ENCODE peak calls at places on chromosomes 7 and 10, in eight cellular contexts. S is left ventricle myocardium inferior, C is NCI-H2081, T is hepatic stellate cell, N is A673, L is psoas muscle, M is activated gamma-delta T cell, K is IMR-90. U is an unnamed sample.

GRCh38 chr10:58280485-58280884 is 11.5 kb downstream of the CISD1 start:
- DNase-seq in S (no peak), C (no peak), T (no peak), N (no peak), L (no peak), M (no peak), K (peak; percentile 23), U (no peak)

GRCh38 chr7:33300131-33300530 is 170.8 kb downstream of the BBS9 start:
- DNase-seq in S (no peak), C (no peak), T (no peak), N (no peak), L (no peak), M (no peak), K (no peak), U (no peak)

GRCh38 chr10:119078422-119079179 is 2.0 kb downstream of the EIF3A start:
- DNase-seq in S (no peak), C (no peak), T (no peak), N (no peak), L (no peak), M (no peak), K (no peak), U (no peak)

GRCh38 chr7:73556208-73557107 is 1.0 kb downstream of the BCL7B start:
- DNase-seq in S (no peak), C (no peak), T (no peak), N (no peak), L (no peak), M (no peak), K (peak; percentile 20), U (no peak)

GRCh38 chr10:80544316-80544953 is 6.7 kb downstream of the SH2D4B start:
- DNase-seq in S (no peak), C (no peak), T (no peak), N (no peak), L (no peak), M (no peak), K (no peak), U (no peak)

GRCh38 chr10:34364253-34365037 is 450.7 kb downstream of the PARD3 start:
- DNase-seq in S (no peak), C (no peak), T (no peak), N (no peak), L (no peak), M (no peak), K (no peak), U (no peak)

GRCh38 chr10:114323023-114323422 is 81.3 kb downstream of the AFAP1L2 start:
- DNase-seq in S (no peak), C (no peak), T (no peak), N (no peak), L (no peak), M (no peak), K (no peak), U (no peak)

GRCh38 chr7:158766570-158767281 is 62.1 kb upstream of the NCAPG2 start:
- DNase-seq in S (no peak), C (no peak), T (no peak), N (no peak), L (no peak), M (no peak), K (no peak), U (no peak)

GRCh38 chr7:96093435-96093834 is 228.5 kb downstream of the SLC25A13 start:
- DNase-seq in S (no peak), C (no peak), T (peak; percentile 17), N (no peak), L (no peak), M (no peak), K (peak; percentile 91), U (no peak)

GRCh38 chr10:126060232-126060935 is 164.0 kb downstream of the FANK1 start:
- DNase-seq in S (peak; percentile 31), C (no peak), T (peak; percentile 81), N (peak; percentile 23), L (peak; percentile 72), M (no peak), K (peak; percentile 79), U (no peak)

GRCh38 chr7:74499835-74500388 is 46.2 kb downstream of the GTF2IRD1 start:
- DNase-seq in S (no peak), C (no peak), T (no peak), N (no peak), L (no peak), M (no peak), K (no peak), U (peak; percentile 22)

GRCh38 chr10:68218786-68219185 is 13.1 kb downstream of the ATOH7 start:
- DNase-seq in S (no peak), C (no peak), T (no peak), N (no peak), L (no peak), M (no peak), K (no peak), U (no peak)

GRCh38 chr10:129767751-129768150 is 196.3 kb downstream of the EBF3 start:
- DNase-seq in S (no peak), C (no peak), T (no peak), N (no peak), L (no peak), M (no peak), K (no peak), U (no peak)

GRCh38 chr10:104099274-104099673 is 13.6 kb upstream of the COL17A1 start:
- DNase-seq in S (no peak), C (no peak), T (no peak), N (no peak), L (no peak), M (no peak), K (peak; percentile 75), U (no peak)

GRCh38 chr10:124626759-124627380 is 117.3 kb downstream of the FAM53B start:
- DNase-seq in S (no peak), C (peak; percentile 59), T (no peak), N (no peak), L (no peak), M (no peak), K (no peak), U (no peak)

GRCh38 chr7:158239290-158239981 is 348.2 kb downstream of the PTPRN2 start:
- DNase-seq in S (no peak), C (peak; percentile 45), T (no peak), N (no peak), L (no peak), M (no peak), K (no peak), U (no peak)

U was measured in NCI-H82.